ENCODE peak calls at places on chromosomes 5 and 9, in ten cellular contexts. M is SK-N-SH treated with all-trans-retinoic acid at 6 μM for 48 hours; P is heart left ventricle; X is aorta; N is heart right ventricle; R is activated T-cell treated with anti-CD3 and anti-CD28 coated beads, Interleukin-2, amount 50 U/mL, for 4 hours; G is upper lobe of left lung; E is activated B cell treated with CpG ODN at 0.5 μM for 24 hours; A is Right ventricle myocardium superior; C is HepG2. B is an unnamed sample.
A peak's percentile ranks its signal among the peaks of the same experiment; 100 is the strongest.

GRCh38 chr5:543755-544674 is 19.8 kb upstream of the SLC9A3 start:
- ATAC-seq in C (no peak), R (peak; percentile 75), G (peak; percentile 52), E (peak; percentile 96), N (peak; percentile 66), X (peak; percentile 12), P (peak; percentile 23), A (peak; percentile 66), M (no peak), B (peak; percentile 86)

GRCh38 chr5:93330506-93330905 is 250.5 kb downstream of the NR2F1-AS1 start:
- ATAC-seq in X (no peak), E (no peak), P (no peak), R (no peak), N (no peak), C (no peak), G (no peak), M (no peak), A (no peak), B (no peak)

GRCh38 chr9:34343090-34343489 is 13.7 kb downstream of the NUDT2 start:
- ATAC-seq in X (peak; percentile 88), E (no peak), R (no peak), C (no peak), P (peak; percentile 84), M (no peak), A (peak; percentile 81), N (peak; percentile 82), G (peak; percentile 36), B (no peak)

GRCh38 chr9:26266111-26266791 is 588.0 kb upstream of the TUSC1 start:
- ATAC-seq in C (no peak), M (no peak), X (no peak), E (no peak), N (no peak), G (no peak), P (no peak), R (no peak), A (no peak), B (no peak)

GRCh38 chr5:111127453-111128195 is 35.5 kb downstream of the WDR36 start:
- ATAC-seq in N (no peak), R (no peak), A (no peak), P (no peak), M (peak; percentile 61), E (no peak), G (no peak), X (no peak), C (no peak), B (no peak)

GRCh38 chr5:62589504-62589903 is 10.9 kb downstream of the LRRC70 start:
- ATAC-seq in X (no peak), C (no peak), G (no peak), N (no peak), M (no peak), E (no peak), A (no peak), R (no peak), P (no peak), B (no peak)

GRCh38 chr9:98993570-98993945 is 49.9 kb downstream of the COL15A1 start:
- ATAC-seq in N (no peak), R (peak; percentile 72), E (peak; percentile 85), P (peak; percentile 3), G (peak; percentile 39), C (no peak), X (no peak), M (no peak), A (no peak), B (peak; percentile 77)

GRCh38 chr9:105425817-105426433 is 21.9 kb upstream of the FSD1L start:
- ATAC-seq in G (no peak), A (peak; percentile 69), E (no peak), N (no peak), C (peak; percentile 86), P (peak; percentile 59), M (peak; percentile 94), R (no peak), X (no peak), B (no peak)

GRCh38 chr9:124000161-124000783 is 11.3 kb upstream of the LHX2 start:
- ATAC-seq in C (peak; percentile 29), X (no peak), A (no peak), E (no peak), M (no peak), P (no peak), N (no peak), R (no peak), G (no peak), B (no peak)

GRCh38 chr9:4668604-4669003 is 2.3 kb upstream of the SPATA6L start:
- ATAC-seq in X (no peak), A (no peak), N (no peak), R (no peak), C (no peak), M (no peak), G (no peak), E (no peak), P (no peak), B (no peak)

GRCh38 chr5:16800477-16800876 is 135.6 kb downstream of the MYO10 start:
- ATAC-seq in G (no peak), N (no peak), R (no peak), E (no peak), P (no peak), C (no peak), A (no peak), M (no peak), X (no peak), B (no peak)

GRCh38 chr9:75869236-75869635 is 21.2 kb upstream of the PCSK5 start:
- ATAC-seq in G (no peak), A (no peak), E (no peak), P (no peak), M (no peak), N (no peak), X (no peak), R (no peak), C (no peak), B (no peak)

GRCh38 chr5:138129347-138129746 is 9.9 kb downstream of the NME5 start:
- ATAC-seq in C (no peak), X (no peak), G (no peak), E (no peak), A (no peak), P (no peak), N (no peak), R (no peak), M (no peak), B (no peak)

GRCh38 chr9:78320875-78321496 is 24.1 kb downstream of the PSAT1 start:
- ATAC-seq in P (peak; percentile 34), G (no peak), X (no peak), E (no peak), C (peak; percentile 8), N (no peak), A (peak; percentile 56), R (no peak), M (no peak), B (no peak)

B was measured in activated CD4-positive, CD25-positive, alpha-beta regulatory T cell treated with anti-CD3 and anti-CD28 coated beads, Interleukin-2, amount 50 U/mL, for 24 hours.